ENCODE peak calls at places on chromosomes 13 and 19, in five cellular contexts. V is AG09309, P is nephron progenitor cell, D is ovary, T is HFF-Myc. M is an unnamed sample.

GRCh38 chr13:52454459-52454824 is 836 bp upstream of the CKAP2 start:
- DNase-seq in P (no peak), T (no peak), V (no peak), D (no peak), M (peak; percentile 17)

GRCh38 chr13:19818223-19818842 is 35.6 kb upstream of the PSPC1 start:
- DNase-seq in V (no peak), T (no peak), P (peak; percentile 79), D (no peak), M (peak; percentile 50)

GRCh38 chr13:73000027-73000674 is 58.7 kb upstream of the KLF5 start:
- DNase-seq in P (no peak), T (no peak), D (no peak), V (no peak), M (peak; percentile 35)

GRCh38 chr19:4640247-4641000 is 1.1 kb downstream of the TNFAIP8L1 start:
- DNase-seq in D (no peak), T (no peak), V (no peak), P (no peak), M (no peak)

GRCh38 chr13:45773236-45773635 is 71.1 kb downstream of the CBY2 start:
- DNase-seq in D (no peak), V (no peak), P (no peak), T (no peak), M (peak; percentile 8)

GRCh38 chr13:113887700-113888201 is 23.9 kb upstream of the GAS6 start:
- DNase-seq in T (no peak), V (no peak), D (no peak), P (no peak), M (peak; percentile 9)

GRCh38 chr13:101429733-101430132 is 13.4 kb upstream of the NALCN start:
- DNase-seq in V (no peak), P (no peak), D (no peak), T (no peak), M (no peak)

GRCh38 chr19:49110567-49110966 is 3.6 kb upstream of the LIN7B start:
- DNase-seq in P (no peak), V (no peak), D (no peak), T (no peak), M (peak; percentile 51)

GRCh38 chr13:41580345-41580744 is 123.0 kb downstream of the RGCC start:
- DNase-seq in P (no peak), D (no peak), T (no peak), V (no peak), M (no peak)

GRCh38 chr13:42112864-42113263 is 64.4 kb downstream of the DGKH start:
- DNase-seq in T (no peak), D (no peak), P (no peak), V (no peak), M (no peak)

GRCh38 chr19:20565321-20566018 is at the start of gene ZNF737:
- DNase-seq in T (peak; percentile 69), P (peak; percentile 85), V (peak; percentile 83), D (peak; percentile 97), M (peak; percentile 97)
- TF ChIP-seq CTCF in T (peak; percentile 27), P (no peak), V (peak; percentile 47), D (peak; percentile 58), M (peak; percentile 52)

GRCh38 chr19:55454787-55455243 is 6.6 kb downstream of the ISOC2 start:
- DNase-seq in D (no peak), T (no peak), V (no peak), P (peak; percentile 69), M (peak; percentile 59)
- TF ChIP-seq CTCF in D (no peak), T (peak; percentile 75), V (peak; percentile 82), P (peak; percentile 57), M (peak; percentile 82)

GRCh38 chr19:13154911-13155471 is 4.8 kb downstream of the IER2 start:
- DNase-seq in V (no peak), P (peak; percentile 65), D (peak; percentile 75), T (no peak), M (peak; percentile 71)

GRCh38 chr19:13152356-13152853 is 2.2 kb downstream of the IER2 start:
- DNase-seq in D (no peak), T (no peak), V (no peak), P (no peak), M (no peak)

GRCh38 chr19:13152854-13153626 is 2.8 kb downstream of the IER2 start:
- DNase-seq in T (peak; percentile 88), V (no peak), P (peak; percentile 96), D (peak; percentile 96), M (peak; percentile 95)

GRCh38 chr19:13154241-13154778 is 4.1 kb downstream of the IER2 start:
- DNase-seq in D (peak; percentile 95), P (peak; percentile 46), V (peak; percentile 86), T (no peak), M (peak; percentile 93)

DNA sequence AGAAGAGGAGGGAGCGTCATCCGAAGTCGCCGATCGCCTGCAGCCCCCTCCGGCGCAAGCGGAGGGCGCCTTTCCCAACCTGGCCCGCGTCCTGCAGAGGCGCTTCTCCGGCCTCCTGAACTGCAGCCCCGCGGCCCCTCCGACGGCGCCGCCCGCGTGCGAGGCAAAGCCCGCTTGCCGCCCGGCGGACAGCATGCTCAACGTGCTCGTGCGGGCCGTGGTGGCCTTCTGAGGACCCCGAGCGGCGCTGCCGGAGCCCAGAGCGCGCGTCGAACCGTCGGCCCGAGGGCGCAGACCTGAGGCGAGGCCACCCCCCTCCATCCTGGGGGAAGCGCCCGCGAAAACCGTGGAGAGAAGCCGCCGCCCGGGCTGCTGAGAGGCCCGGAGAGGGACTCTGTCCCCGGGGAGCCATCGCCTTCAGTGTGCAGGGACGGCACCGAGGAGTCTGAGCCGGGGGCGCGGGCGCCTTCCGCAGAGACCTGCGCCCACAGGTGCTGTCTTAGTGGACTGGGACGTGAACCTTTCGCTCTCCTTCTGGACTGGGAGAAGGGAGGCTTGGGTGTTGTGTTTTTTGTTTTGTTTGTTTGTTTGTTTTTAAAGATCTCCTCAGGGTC is 3.5 kb downstream of the IER2 start:
- DNase-seq in D (peak; percentile 36), P (peak; percentile 48), V (no peak), T (no peak), M (peak; percentile 70)
- TF ChIP-seq CTCF in D (no peak), P (no peak), V (peak; percentile 11), T (no peak), M (peak; percentile 1)

DNA sequence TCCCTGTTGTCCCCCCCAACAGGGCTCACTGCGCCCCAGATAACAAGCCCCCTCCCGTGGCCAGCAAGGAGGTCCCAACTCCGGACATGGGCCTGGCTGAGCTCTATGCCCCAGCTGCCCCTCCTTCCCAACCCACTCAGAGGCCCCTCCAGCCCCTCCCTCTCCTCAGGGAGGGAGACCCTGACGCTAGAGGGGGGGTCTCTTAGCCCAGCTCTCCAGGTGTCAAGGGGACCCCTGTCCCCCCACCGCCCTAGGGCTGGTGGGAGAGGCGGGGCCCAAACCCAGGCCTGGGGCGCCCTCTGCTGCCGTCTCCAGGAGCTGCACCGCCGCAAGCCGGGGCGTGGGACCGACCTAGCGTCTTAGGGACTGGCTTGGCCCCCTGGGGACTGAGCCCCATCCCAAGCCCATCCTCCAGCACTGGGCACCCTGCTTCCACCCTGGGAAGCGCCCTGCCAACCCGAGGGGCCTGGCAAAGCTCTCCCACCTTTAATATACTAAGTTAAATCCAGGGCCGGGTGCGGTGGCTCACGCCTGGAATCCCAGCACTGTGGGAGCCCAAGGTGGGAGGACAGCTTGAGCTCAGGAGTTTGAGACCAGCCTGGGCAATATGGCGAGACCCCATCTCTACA is 1.4 kb downstream of the GRIN3B start:
- DNase-seq in D (no peak), T (no peak), P (peak; percentile 82), V (no peak), M (no peak)
- TF ChIP-seq CTCF in D (peak; percentile 77), T (peak; percentile 75), P (peak; percentile 94), V (peak; percentile 88), M (peak; percentile 82)

GRCh38 chr19:31356587-31357314 is 7.5 kb upstream of the TSHZ3 start:
- DNase-seq in T (no peak), V (no peak), D (no peak), P (peak; percentile 60), M (no peak)
- TF ChIP-seq CTCF in T (no peak), V (peak; percentile 40), D (no peak), P (peak; percentile 49), M (peak; percentile 37)

GRCh38 chr19:58218899-58219298 is 9.8 kb upstream of the ZNF544 start:
- DNase-seq in D (no peak), V (no peak), T (no peak), P (no peak), M (peak; percentile 34)
- TF ChIP-seq CTCF in D (no peak), V (no peak), T (peak; percentile 29), P (no peak), M (peak; percentile 24)

GRCh38 chr19:11505032-11505503 is 571 bp downstream of the ZNF653 start:
- DNase-seq in D (peak; percentile 97), P (peak; percentile 98), T (peak; percentile 69), V (peak; percentile 70), M (peak; percentile 96)
- TF ChIP-seq CTCF in D (no peak), P (no peak), T (no peak), V (no peak), M (no peak)